ENCODE peak calls at places on chromosomes 16 and 17, in five cellular contexts. H, P, K, X and N are unnamed samples. For H3K36me3, the result is how much of the 10 kb centered on the place peaks cover.

GRCh38 chr16:30710971-30711370 is 12.0 kb downstream of the SRCAP start:
- DNase-seq in H (no peak), P (no peak), K (peak), X (no peak), N (no peak)

GRCh38 chr17:81039854-81040758 is 5.2 kb downstream of the BAIAP2 start:
- DNase-seq in P (no peak), K (peak), X (no peak), H (peak), N (peak)

GRCh38 chr17:50882851-50883250 is 16.7 kb upstream of the TOB1 start:
- DNase-seq in K (peak), P (no peak), H (no peak), X (no peak), N (no peak)

GRCh38 chr16:71358464-71359031 is at the start of gene CALB2:
- DNase-seq in X (peak), H (peak), K (peak), P (peak), N (peak)

GRCh38 chr16:76214856-76215255 is 62.3 kb upstream of the CNTNAP4 start:
- DNase-seq in K (no peak), P (no peak), X (no peak), H (no peak), N (no peak)

GRCh38 chr17:38598536-38598935 is 7.2 kb downstream of the SRCIN1 start:
- DNase-seq in K (peak), H (peak), P (peak), X (peak), N (peak)

GRCh38 chr17:83203073-83203471 is 123.7 kb downstream of the METRNL start:
- DNase-seq in X (peak), K (peak), P (no peak), H (peak), N (peak)

GRCh38 chr17:49992191-49992932 is 2.7 kb downstream of the DLX3 start:
- DNase-seq in X (no peak), P (no peak), K (no peak), H (no peak), N (no peak)

GRCh38 chr16:64152010-64152767 is 969.7 kb downstream of the CDH11 start:
- DNase-seq in H (no peak), X (no peak), P (no peak), K (no peak), N (peak)

GRCh38 chr16:2753523-2754020 is 1.1 kb downstream of the SRRM2 start:
- DNase-seq in K (no peak), P (no peak), X (no peak), H (no peak), N (no peak)

GRCh38 chr16:2752035-2752849 is at the start of gene SRRM2:
- DNase-seq in X (peak), K (peak), P (peak), H (peak), N (peak)

GRCh38 chr16:2749936-2750335 is 2.5 kb upstream of the SRRM2 start:
- DNase-seq in X (no peak), H (no peak), K (no peak), P (no peak), N (no peak)

GRCh38 chr16:2752850-2753522 is 548 bp downstream of the SRRM2 start:
- DNase-seq in H (peak), K (peak), P (peak), X (peak), N (peak)

DNA sequence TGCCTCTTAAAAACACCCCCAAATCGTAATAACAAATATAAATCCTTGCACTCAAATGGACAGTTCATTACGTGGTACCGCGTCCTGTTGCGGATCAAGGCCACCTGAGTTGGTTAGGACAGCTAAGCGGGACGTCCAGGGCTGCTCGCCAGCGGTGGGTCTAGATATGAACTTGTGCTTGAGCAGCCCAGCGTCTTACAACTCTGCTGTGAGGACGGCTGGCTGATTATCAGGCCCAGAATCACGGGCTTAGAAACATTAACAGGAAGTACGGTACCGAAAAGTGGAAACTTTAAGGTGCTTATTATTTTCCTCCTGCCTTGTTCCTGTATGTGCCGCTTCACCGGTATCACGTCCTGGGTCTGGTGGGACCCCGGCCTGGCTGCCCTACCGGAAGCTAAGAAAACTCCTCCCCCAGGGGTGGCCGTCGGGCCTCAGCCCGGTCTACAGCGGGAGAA is 832 bp upstream of the SRRM2 start:
- DNase-seq in P (peak), K (no peak), H (peak), X (peak), N (peak)
- H3K36me3 ChIP-seq in P (under half), K (under half), H (under half), X (under half), N (under half)

DNA sequence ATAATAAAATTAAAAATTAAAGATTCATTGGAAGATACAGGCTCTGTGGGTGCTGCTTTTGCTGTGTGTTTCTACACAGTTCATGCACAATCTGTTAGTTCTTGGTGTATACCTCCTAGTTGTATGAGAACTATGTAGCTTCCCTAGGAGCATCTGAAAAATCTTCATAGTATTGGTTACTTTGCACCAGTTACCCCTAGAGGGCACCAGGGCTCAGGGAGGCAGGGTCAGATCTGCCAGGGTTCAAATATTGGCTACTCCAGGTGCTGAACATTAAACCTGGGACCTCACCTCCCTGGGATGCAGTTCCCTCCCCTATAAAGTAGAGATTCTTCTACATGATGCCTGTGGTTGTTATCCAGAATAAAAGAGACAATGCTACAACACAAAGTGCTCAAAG is 583.0 kb upstream of the CDH11 start:
- DNase-seq in K (no peak), H (no peak), X (no peak), P (peak), N (peak)
- TF ChIP-seq CTCF in K (no peak), H (no peak), X (no peak), P (peak), N (peak)

GRCh38 chr16:51651061-51651466 is 500.0 kb upstream of the SALL1 start:
- DNase-seq in K (no peak), P (no peak), H (no peak), X (no peak), N (no peak)
- H3K36me3 ChIP-seq in K (under half), P (under half), H (under half), X (under half), N (under half)

DNA sequence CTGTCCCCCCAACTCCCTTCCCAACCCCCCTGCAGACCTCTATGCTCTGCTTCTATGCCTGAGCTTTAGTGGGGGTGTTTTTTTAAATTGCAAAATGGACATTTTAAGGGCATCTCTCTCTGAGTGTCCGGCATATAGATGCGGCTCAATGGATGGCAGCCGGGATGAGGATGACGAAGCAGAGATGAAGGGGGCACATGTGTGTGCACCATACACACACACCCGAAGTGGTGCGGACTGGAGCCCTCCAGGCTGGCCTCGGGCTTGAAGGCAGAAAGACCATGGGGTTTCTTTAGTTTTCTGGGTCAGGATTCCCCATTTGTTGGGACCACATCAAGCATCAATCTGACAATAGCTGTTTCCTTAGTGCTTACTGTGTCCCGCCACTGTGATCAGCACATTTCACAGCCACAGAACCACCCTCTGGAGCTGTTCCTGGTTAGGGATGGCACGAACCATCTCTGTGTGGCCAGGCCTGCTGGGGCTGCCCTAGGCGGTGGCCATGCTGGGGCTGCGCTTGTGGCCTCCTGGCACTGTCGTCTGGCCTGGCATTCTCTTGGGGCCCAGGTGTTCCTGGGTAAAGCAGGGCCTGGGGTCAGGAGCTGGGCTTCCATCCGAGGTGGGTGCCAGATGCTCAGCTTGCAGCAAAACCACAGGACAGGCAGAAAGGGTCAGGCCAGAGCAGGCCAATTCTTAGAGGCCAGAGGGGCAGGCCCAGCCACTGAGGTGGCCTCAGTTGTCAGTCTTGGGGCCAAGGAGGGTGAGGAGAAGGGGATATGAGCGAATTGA is 49.9 kb downstream of the NT5M start:
- DNase-seq in X (no peak), P (no peak), K (no peak), H (no peak), N (no peak)
- TF ChIP-seq CTCF in X (no peak), P (no peak), K (no peak), H (no peak), N (no peak)